ENCODE peak calls at places on chromosome 18, in five cellular contexts. N, T, Q, E and O are unnamed samples.

GRCh38 chr18:40832362-40832761 is 1122.7 kb upstream of the PIK3C3 start:
- DNase-seq in N (no peak), T (no peak), Q (no peak), E (no peak), O (no peak)

GRCh38 chr18:36711813-36712444 is 116.9 kb downstream of the TPGS2 start:
- DNase-seq in N (peak), T (peak), Q (peak), E (no peak), O (no peak)

GRCh38 chr18:50909261-50909660 is 30.3 kb downstream of the ME2 start:
- DNase-seq in N (no peak), T (no peak), Q (no peak), E (no peak), O (no peak)

GRCh38 chr18:31723998-31724711 is 36.5 kb downstream of the SLC25A52 start:
- DNase-seq in N (no peak), T (peak), Q (no peak), E (no peak), O (no peak)

GRCh38 chr18:31401156-31402025 is 24.8 kb downstream of the DSG4 start:
- DNase-seq in N (no peak), T (no peak), Q (no peak), E (no peak), O (no peak)

GRCh38 chr18:24333116-24333515 is 64.5 kb downstream of the OSBPL1A start:
- DNase-seq in N (no peak), T (no peak), Q (no peak), E (no peak), O (no peak)

GRCh38 chr18:9961031-9961430 is 47.2 kb downstream of the VAPA start:
- DNase-seq in N (no peak), T (no peak), Q (no peak), E (no peak), O (no peak)

GRCh38 chr18:23450022-23450421 is 3.1 kb upstream of the RIOK3 start:
- DNase-seq in N (no peak), T (no peak), Q (no peak), E (no peak), O (no peak)

GRCh38 chr18:12686100-12686499 is 16.4 kb downstream of the CEP76 start:
- DNase-seq in N (peak), T (peak), Q (peak), E (no peak), O (peak)

GRCh38 chr18:32040936-32041335 is 22.3 kb downstream of the RNF125 start:
- DNase-seq in N (peak), T (no peak), Q (no peak), E (peak), O (no peak)

GRCh38 chr18:63236417-63236816 is 83.2 kb downstream of the BCL2 start:
- DNase-seq in N (no peak), T (no peak), Q (no peak), E (no peak), O (no peak)

GRCh38 chr18:63994783-63995399 is 25.0 kb downstream of the SERPINB8 start:
- DNase-seq in N (peak), T (peak), Q (peak), E (peak), O (peak)

GRCh38 chr18:55185391-55185790 is 226.1 kb upstream of the CCDC68 start:
- DNase-seq in N (peak), T (peak), Q (no peak), E (no peak), O (no peak)

GRCh38 chr18:79919089-79919488 is 32.4 kb downstream of the SLC66A2 start:
- DNase-seq in N (no peak), T (no peak), Q (no peak), E (no peak), O (peak)

GRCh38 chr18:37674570-37674969 is 109.0 kb upstream of the CELF4 start:
- DNase-seq in N (no peak), T (no peak), Q (no peak), E (no peak), O (no peak)

GRCh38 chr18:51030537-51031258 is 685 bp downstream of the SMAD4 start:
- DNase-seq in N (peak), T (peak), Q (peak), E (peak), O (peak)

GRCh38 chr18:51165296-51165695 is 32.2 kb downstream of the MEX3C start:
- DNase-seq in N (no peak), T (no peak), Q (no peak), E (no peak), O (no peak)

GRCh38 chr18:24964213-24964612 is 387.8 kb downstream of the ZNF521 start:
- DNase-seq in N (peak), T (peak), Q (no peak), E (no peak), O (no peak)

GRCh38 chr18:2570772-2571199 is 519 bp downstream of the METTL4 start:
- DNase-seq in N (peak), T (peak), Q (peak), E (peak), O (peak)

GRCh38 chr18:31261792-31262582 is 56.0 kb upstream of the DSG1 start:
- DNase-seq in N (no peak), T (no peak), Q (no peak), E (no peak), O (no peak)

GRCh38 chr18:24270358-24270936 is 127.2 kb downstream of the OSBPL1A start:
- DNase-seq in N (no peak), T (peak), Q (no peak), E (no peak), O (no peak)

GRCh38 chr18:76414936-76415621 is 80.0 kb downstream of the ZNF516 start:
- DNase-seq in N (no peak), T (no peak), Q (no peak), E (no peak), O (no peak)

DNA sequence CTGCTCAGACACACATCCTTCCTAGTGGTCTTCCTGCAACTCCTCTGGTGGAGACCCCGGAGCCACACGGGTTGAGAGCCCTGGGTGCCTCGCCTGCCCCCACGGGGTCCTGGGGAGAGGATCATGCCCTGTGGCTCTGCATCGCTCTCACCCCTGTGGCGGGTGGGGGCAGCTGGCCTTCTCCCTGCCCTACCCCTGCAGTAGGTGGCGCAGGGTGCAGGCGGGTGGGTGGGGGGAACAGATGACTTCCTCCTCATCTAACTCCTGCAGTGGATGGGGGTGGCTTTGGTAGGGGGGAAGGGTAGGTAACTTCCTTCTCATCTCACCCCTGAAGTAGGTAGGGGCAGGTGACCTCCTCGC is 38.6 kb downstream of the TSHZ1 start:
- DNase-seq in N (no peak), T (no peak), Q (no peak), E (no peak), O (no peak)
- H3K4me3 ChIP-seq in N (no peak), T (no peak), Q (no peak), E (no peak), O (no peak)

DNA sequence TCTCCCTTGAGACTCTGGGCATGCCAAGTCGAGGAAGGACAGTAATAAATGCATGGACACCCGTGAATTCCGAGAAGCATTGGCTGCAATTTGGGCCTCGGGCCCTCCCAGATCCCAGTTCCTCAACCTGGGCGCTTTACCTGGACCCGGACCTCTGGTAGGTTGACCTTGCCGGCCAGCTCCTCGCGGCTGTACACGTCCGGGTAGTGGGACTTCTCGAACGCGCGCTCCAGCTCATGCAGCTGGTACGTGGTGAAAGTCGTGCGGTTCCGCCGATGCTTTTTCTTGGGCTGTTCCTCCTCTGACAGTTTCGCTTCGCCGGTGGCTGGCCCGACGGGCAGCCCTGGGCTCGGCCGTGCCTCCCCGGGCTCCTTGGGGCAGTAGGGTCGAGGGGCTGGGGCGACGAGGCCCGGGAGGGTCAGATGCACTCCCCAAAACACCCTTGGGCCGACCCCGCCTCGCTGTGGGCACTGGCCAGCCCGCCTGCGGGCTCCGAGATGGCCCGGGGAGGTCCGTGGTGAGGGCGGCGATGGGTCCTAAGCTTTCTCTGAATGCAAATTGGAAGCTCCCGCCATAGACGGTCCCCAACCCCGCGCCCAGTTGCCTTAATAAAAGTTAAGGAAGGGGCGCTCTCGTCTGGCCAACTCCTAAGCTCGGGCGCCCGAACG is 899 bp downstream of the RAX start:
- DNase-seq in N (no peak), T (no peak), Q (no peak), E (no peak), O (no peak)
- H3K4me3 ChIP-seq in N (no peak), T (no peak), Q (no peak), E (no peak), O (peak)

GRCh38 chr18:26497881-26498280 is 50.5 kb downstream of the KCTD1 start:
- DNase-seq in N (no peak), T (no peak), Q (no peak), E (no peak), O (no peak)
- H3K4me3 ChIP-seq in N (no peak), T (no peak), Q (no peak), E (no peak), O (no peak)

GRCh38 chr18:3873211-3873610 is 423.2 kb downstream of the TGIF1 start:
- DNase-seq in N (no peak), T (no peak), Q (no peak), E (no peak), O (no peak)

GRCh38 chr18:3871687-3872086 is 421.7 kb downstream of the TGIF1 start:
- DNase-seq in N (no peak), T (no peak), Q (no peak), E (no peak), O (no peak)

GRCh38 chr18:3870914-3871313 is 420.9 kb downstream of the TGIF1 start:
- DNase-seq in N (no peak), T (no peak), Q (no peak), E (no peak), O (no peak)

GRCh38 chr18:3873698-3874495 is 423.9 kb downstream of the TGIF1 start:
- DNase-seq in N (no peak), T (no peak), Q (no peak), E (no peak), O (no peak)

DNA sequence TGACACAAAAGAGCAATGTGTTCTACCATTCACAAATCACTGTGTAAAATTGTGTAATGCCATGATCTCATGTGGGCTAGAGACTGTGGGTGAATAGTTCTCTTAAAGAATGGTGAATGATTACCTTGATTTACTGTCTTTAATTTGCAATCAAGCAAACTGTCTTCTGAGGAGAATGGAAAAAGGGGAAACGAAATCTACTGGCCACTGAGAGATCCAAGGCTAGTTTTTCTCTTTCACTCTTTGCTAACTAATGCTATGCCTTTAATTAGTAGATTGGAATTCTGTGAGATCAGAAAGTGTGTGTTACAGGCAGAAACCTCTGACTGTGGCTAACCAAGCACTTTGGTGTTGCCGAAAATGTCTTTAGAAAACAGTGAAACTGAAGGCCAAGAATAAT is 422.7 kb downstream of the TGIF1 start:
- DNase-seq in N (no peak), T (no peak), Q (no peak), E (no peak), O (no peak)
- H3K4me3 ChIP-seq in N (no peak), T (no peak), Q (no peak), E (no peak), O (no peak)